ENCODE peak calls at places on chromosomes 16 and 17, in ten cellular contexts. T is A549, C is foreskin keratinocyte, B is GM23338, R is heart right ventricle, V is body of pancreas, D is foreskin fibroblast, K is PC-3, A is cardiac fibroblast, E is GM20000. P is an unnamed sample.

GRCh38 chr17:57629886-57630285 is 115.2 kb downstream of the CCDC182 start:
- DNase-seq in D (no peak), R (no peak), E (no peak), B (no peak), A (no peak), K (no peak), V (no peak), C (no peak), T (no peak), P (no peak)

GRCh38 chr17:72123964-72124791 is 3.4 kb downstream of the SOX9 start:
- DNase-seq in E (no peak), A (no peak), R (no peak), T (no peak), K (peak), V (no peak), D (no peak), C (no peak), B (peak), P (peak)

GRCh38 chr17:71601894-71602504 is 518.8 kb upstream of the SOX9 start:
- DNase-seq in C (no peak), A (no peak), K (no peak), E (no peak), B (no peak), V (no peak), D (no peak), R (no peak), T (no peak), P (no peak)

GRCh38 chr17:76270127-76270592 is 5.0 kb downstream of the UBALD2 start:
- DNase-seq in C (no peak), R (no peak), E (peak), A (no peak), D (no peak), K (no peak), V (no peak), T (no peak), B (no peak), P (no peak)

GRCh38 chr17:56112086-56112485 is 41.2 kb upstream of the ANKFN1 start:
- DNase-seq in A (peak), T (no peak), D (peak), V (no peak), B (no peak), E (no peak), R (no peak), K (no peak), C (no peak), P (no peak)

GRCh38 chr17:28887871-28888471 is 9.6 kb downstream of the FLOT2 start:
- DNase-seq in A (no peak), T (no peak), V (no peak), C (no peak), E (no peak), R (no peak), D (no peak), K (no peak), B (no peak), P (no peak)

GRCh38 chr17:74755533-74755932 is 7.1 kb downstream of the NHERF1 start:
- DNase-seq in V (no peak), E (no peak), R (no peak), A (no peak), B (no peak), D (no peak), K (no peak), T (no peak), C (no peak), P (no peak)

GRCh38 chr16:81866820-81867440 is 87.8 kb downstream of the PLCG2 start:
- DNase-seq in C (no peak), B (no peak), A (no peak), T (no peak), R (peak), E (no peak), V (peak), K (no peak), D (no peak), P (peak)

GRCh38 chr17:51372345-51373004 is 112.1 kb downstream of the UTP18 start:
- DNase-seq in V (no peak), B (peak), K (peak), T (peak), C (peak), D (peak), R (peak), A (peak), E (peak), P (peak)

GRCh38 chr16:21560462-21560861 is 38.9 kb upstream of the METTL9 start:
- DNase-seq in T (no peak), C (no peak), D (no peak), B (no peak), A (no peak), R (no peak), V (no peak), K (no peak), E (no peak), P (no peak)

GRCh38 chr17:72407336-72408121 is 286.7 kb downstream of the SOX9 start:
- DNase-seq in K (peak), V (peak), E (peak), C (peak), A (peak), R (peak), B (peak), D (peak), T (peak), P (peak)

GRCh38 chr16:65002265-65002664 is 119.6 kb downstream of the CDH11 start:
- DNase-seq in B (no peak), K (no peak), D (peak), E (no peak), R (no peak), T (no peak), A (peak), C (no peak), V (no peak), P (no peak)

GRCh38 chr17:55420776-55421178 is 858 bp downstream of the MMD start:
- DNase-seq in V (peak), B (peak), E (peak), K (peak), T (peak), R (peak), D (peak), A (no peak), C (no peak), P (peak)

GRCh38 chr16:85612191-85612800 is 826 bp upstream of the GSE1 start:
- DNase-seq in D (peak), V (peak), K (peak), R (peak), C (peak), T (peak), A (peak), B (no peak), E (peak), P (peak)

GRCh38 chr17:76868176-76868668 is at the start of gene MGAT5B:
- DNase-seq in B (peak), T (peak), A (peak), R (peak), C (peak), E (peak), D (peak), K (peak), V (peak), P (peak)

GRCh38 chr16:69917311-69917710 is 33.8 kb upstream of the CLEC18A start:
- DNase-seq in B (no peak), A (no peak), R (no peak), V (no peak), D (no peak), C (no peak), T (no peak), K (no peak), E (no peak), P (no peak)

GRCh38 chr17:44906987-44907681 is 7.9 kb upstream of the EFTUD2 start:
- DNase-seq in B (no peak), T (no peak), K (no peak), A (no peak), C (no peak), D (no peak), V (no peak), E (no peak), R (no peak), P (no peak)

DNA sequence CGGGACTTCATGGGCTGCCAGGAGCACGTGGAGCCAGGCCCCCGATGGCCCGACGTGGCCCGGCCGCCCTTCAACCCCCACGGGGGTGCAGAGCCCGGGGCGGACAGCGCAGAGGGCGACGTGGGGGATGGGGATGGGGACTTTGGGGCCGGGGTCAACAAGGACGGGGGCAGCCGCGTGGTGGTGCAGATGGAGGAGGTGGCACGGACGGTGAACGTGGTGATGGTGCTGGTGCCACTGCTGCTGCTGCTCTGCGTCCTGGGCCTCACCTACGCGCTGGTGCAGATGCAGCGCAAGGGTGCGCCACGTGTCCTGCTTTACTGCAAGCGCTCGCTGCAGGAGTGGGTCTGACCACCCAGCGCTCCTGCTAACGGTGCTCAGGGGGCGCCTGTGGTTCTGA is 19.5 kb downstream of the MMP15 start:
- DNase-seq in K (no peak), D (no peak), C (no peak), B (no peak), R (no peak), A (no peak), E (no peak), T (no peak), V (no peak), P (no peak)
- TF ChIP-seq CTCF in K (no peak), D (no peak), C (no peak), B (no peak), R (no peak), A (no peak), E (no peak), T (no peak), V (no peak), P (no peak)

GRCh38 chr17:78137392-78138203 is 7.0 kb downstream of the TMC8 start:
- DNase-seq in V (no peak), A (no peak), E (peak), K (no peak), C (no peak), D (no peak), R (no peak), B (peak), T (no peak), P (no peak)
- TF ChIP-seq CTCF in V (no peak), A (peak), E (peak), K (peak), C (peak), D (peak), R (peak), B (peak), T (peak), P (peak)

GRCh38 chr16:25636662-25637061 is 55.1 kb upstream of the HS3ST4 start:
- DNase-seq in B (no peak), K (no peak), T (no peak), C (no peak), E (no peak), A (no peak), R (no peak), V (no peak), D (no peak), P (no peak)

GRCh38 chr16:25633549-25633948 is 58.2 kb upstream of the HS3ST4 start:
- DNase-seq in A (peak), R (no peak), K (peak), D (peak), V (peak), C (no peak), B (no peak), T (no peak), E (no peak), P (peak)

DNA sequence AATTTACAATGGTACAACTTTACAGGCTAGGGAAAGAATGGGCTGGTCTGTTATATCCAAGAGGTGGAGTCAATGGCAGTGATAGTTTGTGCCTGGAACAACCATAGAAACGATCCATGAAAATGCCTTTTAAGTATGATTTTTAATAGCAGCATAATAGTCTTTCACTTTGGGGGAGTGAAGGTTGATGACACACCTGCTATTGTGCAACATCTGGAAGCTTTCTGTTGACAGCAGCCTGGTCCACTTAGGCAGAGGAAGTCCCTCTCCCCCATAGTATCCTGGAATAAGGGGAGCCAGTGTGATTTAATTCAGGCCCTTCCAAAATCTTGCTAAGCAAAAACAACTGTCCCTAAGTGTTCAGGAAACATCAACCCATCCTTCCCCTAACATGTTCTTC is 56.3 kb upstream of the HS3ST4 start:
- DNase-seq in D (no peak), B (no peak), V (no peak), C (no peak), A (no peak), E (no peak), R (no peak), T (no peak), K (no peak), P (no peak)
- TF ChIP-seq CTCF in D (no peak), B (no peak), V (no peak), C (no peak), A (no peak), E (no peak), R (no peak), T (no peak), K (no peak), P (no peak)

DNA sequence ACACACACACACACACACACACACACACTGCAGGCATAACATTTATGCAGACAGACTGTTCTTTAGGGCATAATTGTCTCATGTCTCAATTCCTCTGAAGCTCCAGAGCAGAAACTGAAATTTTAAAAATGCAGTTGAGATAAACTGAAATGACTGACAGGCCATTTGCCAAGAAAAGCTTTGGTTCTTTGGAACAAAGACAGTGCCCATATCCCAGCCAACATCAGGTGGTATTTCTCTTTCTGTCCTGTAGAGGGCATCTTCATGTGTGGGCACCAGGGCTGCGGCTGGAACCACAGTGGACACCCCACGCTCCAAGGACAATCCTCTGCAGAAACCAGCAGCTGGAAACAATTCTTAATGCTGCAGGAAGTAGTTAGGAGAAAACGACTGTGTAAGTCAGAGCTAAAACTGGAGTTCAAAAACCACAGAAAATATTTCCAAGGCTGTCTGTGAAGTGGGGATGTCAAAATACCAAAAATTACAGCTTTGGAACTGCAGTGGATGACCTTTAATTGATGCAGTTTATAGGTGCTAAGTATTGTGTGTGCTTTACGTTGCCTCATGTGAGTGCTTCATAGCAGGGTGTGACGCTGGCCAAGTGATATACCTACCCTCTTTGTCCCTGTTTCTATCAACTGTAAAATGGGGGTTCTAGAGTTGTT is 10.6 kb upstream of the MEFV start:
- DNase-seq in K (peak), D (peak), V (no peak), R (no peak), C (peak), B (peak), E (no peak), T (peak), A (peak), P (peak)
- TF ChIP-seq CTCF in K (peak), D (peak), V (peak), R (peak), C (peak), B (peak), E (no peak), T (peak), A (peak), P (no peak)

GRCh38 chr16:77951788-77952187 is 70.6 kb upstream of the CLEC3A start:
- DNase-seq in A (no peak), C (peak), D (no peak), R (no peak), B (peak), K (peak), V (no peak), E (peak), T (peak), P (peak)
- TF ChIP-seq CTCF in A (peak), C (peak), D (peak), R (peak), B (peak), K (peak), V (peak), E (no peak), T (peak), P (no peak)

DNA sequence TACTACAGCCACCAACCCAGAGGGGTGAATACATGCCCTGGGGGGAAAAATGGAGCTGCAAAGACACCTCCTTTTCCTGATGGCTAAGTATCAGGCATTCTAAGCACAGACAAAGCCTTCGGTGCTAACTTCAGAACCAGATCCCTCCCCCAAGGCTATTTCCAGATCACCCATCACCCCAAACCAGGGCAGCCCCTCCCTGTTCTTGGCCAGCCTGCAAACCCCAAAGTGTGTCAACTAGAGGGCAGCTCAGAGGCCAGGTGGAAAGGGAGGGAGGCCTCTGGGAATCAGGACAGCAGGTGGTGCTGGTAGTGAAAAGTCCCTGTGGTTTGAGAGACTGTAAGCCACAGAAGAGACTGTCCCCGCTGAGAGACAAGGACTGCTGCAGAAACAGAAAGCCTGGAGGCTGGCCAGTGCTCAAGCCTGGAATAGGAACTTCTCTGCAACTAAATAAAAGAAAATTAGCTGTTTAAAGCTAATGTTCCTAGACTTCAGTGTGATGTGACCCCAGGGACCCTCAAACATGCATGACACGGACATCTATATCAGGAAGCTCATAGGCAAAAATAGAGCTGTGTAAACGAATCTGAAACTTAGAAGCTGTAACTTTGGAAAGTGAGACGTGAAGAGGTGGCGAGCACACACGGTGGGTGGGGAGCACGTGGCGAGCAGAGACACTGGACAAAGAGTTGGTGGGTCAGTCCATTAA is 9.1 kb downstream of the TUBG1 start:
- DNase-seq in K (peak), A (no peak), R (peak), C (peak), B (peak), D (peak), E (peak), T (peak), V (peak), P (peak)
- TF ChIP-seq CTCF in K (peak), A (no peak), R (peak), C (peak), B (peak), D (no peak), E (peak), T (peak), V (peak), P (peak)

GRCh38 chr16:13968835-13969234 is 48.9 kb downstream of the ERCC4 start:
- DNase-seq in V (no peak), B (peak), T (no peak), K (no peak), A (no peak), C (no peak), D (no peak), R (no peak), E (no peak), P (no peak)
- TF ChIP-seq CTCF in V (no peak), B (peak), T (peak), K (no peak), A (no peak), C (no peak), D (no peak), R (no peak), E (no peak), P (no peak)

DNA sequence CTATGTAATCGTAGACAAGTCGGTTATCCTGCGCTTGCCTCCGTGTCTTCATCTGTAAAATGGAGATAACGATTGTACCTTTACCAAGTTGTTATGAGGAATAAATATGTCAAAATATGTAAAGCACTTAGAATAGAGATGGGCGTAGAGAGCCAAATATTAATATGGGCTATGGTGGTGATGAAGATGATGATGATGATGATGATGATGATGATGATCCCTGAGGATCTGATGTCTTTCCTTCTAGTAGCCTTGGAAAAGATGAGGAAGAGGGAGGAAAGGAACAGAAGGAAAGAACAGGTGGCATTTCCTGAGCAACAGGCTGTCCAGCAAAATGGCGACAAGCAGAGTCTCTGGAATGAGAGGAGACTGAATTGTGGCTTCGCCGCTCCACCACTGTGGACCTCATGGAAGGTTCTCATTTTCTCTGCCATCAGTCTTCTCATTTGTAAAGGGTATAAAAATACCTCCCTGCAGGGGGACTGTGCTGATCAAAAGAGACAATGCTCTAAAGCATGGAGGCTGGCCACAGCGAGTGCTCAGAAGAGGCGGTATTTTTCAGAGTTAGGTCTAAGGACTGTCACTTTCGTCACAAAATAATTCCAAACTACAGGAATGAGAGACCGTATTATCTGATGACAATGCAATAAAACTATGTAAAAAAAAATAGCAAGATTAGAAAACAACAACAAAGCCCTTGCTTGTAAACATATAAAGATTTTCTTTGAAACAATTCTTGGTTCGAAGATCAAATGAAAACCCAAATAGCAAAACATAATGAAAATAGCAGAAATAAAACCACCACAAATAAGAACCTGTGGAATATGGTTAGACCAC is 17.2 kb upstream of the RCVRN start:
- DNase-seq in C (no peak), V (no peak), K (no peak), E (no peak), D (no peak), T (no peak), R (no peak), B (no peak), A (no peak), P (no peak)
- TF ChIP-seq CTCF in C (no peak), V (no peak), K (no peak), E (no peak), D (no peak), T (no peak), R (no peak), B (no peak), A (no peak), P (no peak)